ENCODE peak calls at places on chromosomes 16 and 17, in six cellular contexts. B, I, Q, V, K and G are unnamed samples.

GRCh38 chr17:50630524-50631194 is 4.0 kb upstream of the ABCC3 start:
- DNase-seq in K (peak), I (peak), Q (peak), B (peak), V (no peak), G (no peak)

GRCh38 chr16:2841606-2842339 is 11.7 kb downstream of the ZG16B start:
- DNase-seq in B (no peak), I (no peak), V (no peak), Q (peak), K (no peak), G (no peak)

GRCh38 chr16:67164599-67165061 is at the start of gene HSF4:
- DNase-seq in I (peak), V (no peak), Q (peak), K (no peak), B (peak), G (no peak)

GRCh38 chr17:1137465-1137894 is 42.3 kb downstream of the ABR start:
- DNase-seq in K (no peak), Q (no peak), I (peak), B (no peak), V (no peak), G (no peak)

GRCh38 chr16:89210904-89211515 is 6.5 kb upstream of the ZNF778 start:
- DNase-seq in K (no peak), V (no peak), Q (no peak), B (no peak), I (no peak), G (no peak)

GRCh38 chr17:79925242-79925957 is 86.2 kb upstream of the CBX4 start:
- DNase-seq in I (peak), Q (peak), B (peak), K (peak), V (no peak), G (no peak)

GRCh38 chr17:74798239-74798707 is 22.1 kb upstream of the NAT9 start:
- DNase-seq in V (no peak), Q (no peak), I (no peak), K (no peak), B (no peak), G (peak)

GRCh38 chr17:63950940-63951907 is 19.1 kb upstream of the CD79B start:
- DNase-seq in B (no peak), Q (peak), V (no peak), K (no peak), I (peak), G (no peak)

GRCh38 chr16:27579086-27579980 is 29.4 kb downstream of the KATNIP start:
- DNase-seq in I (no peak), V (no peak), B (no peak), K (no peak), Q (no peak), G (no peak)

GRCh38 chr17:51015145-51015558 is 105.5 kb downstream of the SPAG9 start:
- DNase-seq in K (peak), Q (no peak), B (no peak), I (no peak), V (no peak), G (no peak)

GRCh38 chr17:31581022-31581483 is 189.6 kb downstream of the RAB11FIP4 start:
- DNase-seq in K (peak), B (peak), V (no peak), I (peak), Q (peak), G (no peak)

GRCh38 chr16:10408824-10409381 is 23.0 kb downstream of the ATF7IP2 start:
- DNase-seq in I (no peak), Q (no peak), V (no peak), K (no peak), B (no peak), G (no peak)

GRCh38 chr17:49555495-49556018 is 20.1 kb upstream of the NXPH3 start:
- DNase-seq in K (no peak), B (no peak), V (no peak), Q (peak), I (no peak), G (no peak)

GRCh38 chr16:29779474-29779873 is 1.4 kb downstream of the ZG16 start:
- DNase-seq in V (no peak), Q (no peak), I (no peak), B (no peak), K (no peak), G (no peak)

GRCh38 chr16:77172964-77173363 is 18.0 kb upstream of the MON1B start:
- DNase-seq in I (no peak), Q (no peak), V (no peak), B (no peak), K (no peak), G (peak)